ENCODE peak calls at places on chromosomes 13 and 19, in nine cellular contexts. N is naive thymus-derived CD8-positive, alpha-beta T cell; G is activated T-cell treated with anti-CD3 and anti-CD28 coated beads, Interleukin-2, amount 50 U/mL, for 72 hours; M is nucleus accumbens; B is CD8-positive, alpha-beta memory T cell; C is hippocampal formation; T is HT1080; Y is progenitor cell of endocrine pancreas; R is EL. Z is an unnamed sample.

GRCh38 chr13:73849292-73849691 is 284.9 kb downstream of the KLF12 start:
- DNase-seq in C (no peak), M (no peak), R (peak), Y (no peak), G (no peak), N (no peak), B (no peak), T (peak), Z (no peak)

GRCh38 chr13:50584856-50585580 is 258.5 kb downstream of the DLEU7 start:
- DNase-seq in G (no peak), T (no peak), M (no peak), B (no peak), C (no peak), N (no peak), Y (no peak), R (no peak), Z (no peak)

GRCh38 chr19:3687393-3687773 is 12.9 kb downstream of the PIP5K1C start:
- DNase-seq in N (no peak), B (no peak), G (no peak), R (no peak), T (no peak), M (no peak), Y (no peak), C (no peak), Z (no peak)

GRCh38 chr13:98441056-98441676 is 135.7 kb downstream of the STK24 start:
- DNase-seq in N (no peak), B (no peak), T (no peak), M (no peak), Y (no peak), C (no peak), R (no peak), G (no peak), Z (no peak)

GRCh38 chr13:84139561-84140158 is 257.4 kb upstream of the SLITRK1 start:
- DNase-seq in R (no peak), G (no peak), N (no peak), C (no peak), B (no peak), T (no peak), Y (no peak), M (no peak), Z (no peak)

GRCh38 chr13:111383591-111384440 is 63.4 kb downstream of the TEX29 start:
- DNase-seq in C (no peak), Y (no peak), T (no peak), G (no peak), R (no peak), B (no peak), M (peak), N (peak), Z (no peak)

GRCh38 chr19:6613711-6614110 is 22.8 kb upstream of the CD70 start:
- DNase-seq in N (no peak), R (no peak), B (no peak), C (no peak), T (peak), Y (no peak), M (no peak), G (peak), Z (no peak)

GRCh38 chr19:44112802-44113137 is 429 bp upstream of the ZNF225 start:
- DNase-seq in T (no peak), R (no peak), C (no peak), N (no peak), G (no peak), Y (no peak), B (no peak), M (no peak), Z (no peak)

GRCh38 chr13:70568571-70568970 is 460.3 kb upstream of the KLHL1 start:
- DNase-seq in C (no peak), R (peak), Y (no peak), M (no peak), G (no peak), N (no peak), T (peak), B (no peak), Z (no peak)

GRCh38 chr13:98300956-98301641 is 124.0 kb upstream of the RNF113B start:
- DNase-seq in C (no peak), G (no peak), R (peak), B (no peak), T (peak), M (no peak), N (no peak), Y (no peak), Z (no peak)

GRCh38 chr19:53463263-53463662 is 4.3 kb upstream of the ZNF813 start:
- DNase-seq in N (no peak), C (peak), M (peak), Y (no peak), T (no peak), R (peak), B (no peak), G (peak), Z (no peak)

GRCh38 chr19:33558846-33559245 is 37.3 kb upstream of the PEPD start:
- DNase-seq in C (no peak), T (no peak), Y (no peak), B (no peak), M (no peak), G (no peak), R (peak), N (no peak), Z (no peak)

GRCh38 chr19:55090564-55090963 is 14.9 kb downstream of the EPS8L1 start:
- DNase-seq in Y (no peak), M (no peak), G (no peak), B (no peak), T (no peak), N (no peak), R (no peak), C (no peak), Z (peak)

GRCh38 chr19:18847516-18848463 is 16.0 kb downstream of the UPF1 start:
- DNase-seq in B (no peak), N (no peak), R (peak), T (no peak), Y (no peak), G (no peak), M (no peak), C (no peak), Z (peak)

GRCh38 chr19:18940791-18941627 is at the start of gene HOMER3:
- DNase-seq in C (peak), R (peak), Y (peak), T (no peak), B (peak), M (peak), N (peak), G (peak), Z (no peak)

GRCh38 chr13:73216381-73216831 is 157.6 kb downstream of the KLF5 start:
- DNase-seq in N (no peak), C (no peak), B (no peak), G (no peak), M (no peak), T (no peak), R (peak), Y (no peak), Z (no peak)

GRCh38 chr19:29040291-29040690 is 172.7 kb downstream of the UQCRFS1 start:
- DNase-seq in R (no peak), C (peak), M (no peak), G (no peak), N (no peak), Y (no peak), T (no peak), B (no peak), Z (no peak)

GRCh38 chr19:41452584-41453275 is 9.8 kb downstream of the ERICH4 start:
- DNase-seq in N (no peak), T (no peak), R (no peak), B (no peak), C (no peak), M (no peak), Y (no peak), G (no peak), Z (no peak)

GRCh38 chr19:38634757-38635482 is 12.5 kb upstream of the ACTN4 start:
- DNase-seq in N (peak), R (peak), T (peak), B (peak), C (peak), G (peak), Y (peak), M (peak), Z (no peak)

GRCh38 chr13:96000069-96000468 is 53.1 kb downstream of the UGGT2 start:
- DNase-seq in G (no peak), N (no peak), C (no peak), T (no peak), B (no peak), R (no peak), Y (no peak), M (no peak), Z (no peak)

GRCh38 chr13:93244141-93244917 is 17.7 kb downstream of the GPC6 start:
- DNase-seq in T (peak), N (no peak), B (no peak), M (no peak), G (no peak), R (peak), C (peak), Y (no peak), Z (no peak)

GRCh38 chr19:43606569-43607229 is 5.2 kb upstream of the SRRM5 start:
- DNase-seq in G (no peak), T (no peak), B (no peak), M (no peak), R (no peak), Y (no peak), N (no peak), C (no peak), Z (no peak)

GRCh38 chr13:75384881-75385707 is 96.9 kb downstream of the TBC1D4 start:
- DNase-seq in G (no peak), B (no peak), M (no peak), R (no peak), N (no peak), Y (no peak), C (no peak), T (no peak), Z (no peak)

GRCh38 chr19:38656171-38656981 is 8.9 kb downstream of the ACTN4 start:
- DNase-seq in R (peak), T (peak), N (peak), C (peak), M (no peak), B (no peak), G (peak), Y (no peak), Z (no peak)

GRCh38 chr13:114134111-114134943 is 1.9 kb upstream of the RASA3 start:
- DNase-seq in N (no peak), G (no peak), Y (no peak), R (no peak), T (no peak), C (no peak), M (no peak), B (no peak), Z (no peak)

GRCh38 chr13:26880741-26881140 is 120.2 kb upstream of the GPR12 start:
- DNase-seq in N (no peak), Y (no peak), T (no peak), B (no peak), G (no peak), R (no peak), C (no peak), M (no peak), Z (no peak)

GRCh38 chr13:42279986-42280385 is 8.0 kb downstream of the AKAP11 start:
- DNase-seq in B (no peak), M (no peak), C (no peak), T (no peak), Y (no peak), N (no peak), G (no peak), R (no peak), Z (no peak)

Z was measured in RWPE2.